ENCODE peak calls at places on chromosomes 2 and 18, in eight cellular contexts. J is stimulated activated CD4-positive, alpha-beta T cell treated with anti-CD3 and anti-CD28 coated beads, TNF-alpha, amount 100 ng/mL, for 4 hours; O is progenitor cell of endocrine pancreas; V is GM12891; X is RWPE1; F is ELR; Z is left kidney; H is AG04449. K is an unnamed sample.

GRCh38 chr2:240812301-240812680 is 7.7 kb downstream of the KIF1A start:
- DNase-seq in J (no peak), O (peak; percentile 7), V (no peak), X (no peak), F (no peak), Z (no peak), H (no peak), K (no peak)

GRCh38 chr2:86038291-86039081 is 67.2 kb downstream of the POLR1A start:
- DNase-seq in J (no peak), O (no peak), V (no peak), X (no peak), F (peak; percentile 28), Z (peak; percentile 63), H (no peak), K (no peak)

GRCh38 chr2:237797253-237797652 is 1.3 kb upstream of the RBM44 start:
- DNase-seq in J (no peak), O (no peak), V (no peak), X (no peak), F (no peak), Z (no peak), H (no peak), K (no peak)

GRCh38 chr18:37322497-37323035 is 243.0 kb downstream of the CELF4 start:
- DNase-seq in J (no peak), O (no peak), V (peak; percentile 67), X (peak; percentile 23), F (peak; percentile 45), Z (peak; percentile 85), H (no peak), K (no peak)

GRCh38 chr2:188078544-188078943 is 213.1 kb upstream of the GULP1 start:
- DNase-seq in J (no peak), O (no peak), V (no peak), X (no peak), F (no peak), Z (no peak), H (no peak), K (no peak)

GRCh38 chr2:53036196-53036595 is 731.4 kb upstream of the CHAC2 start:
- DNase-seq in J (no peak), O (no peak), V (no peak), X (no peak), F (peak; percentile 32), Z (no peak), H (peak; percentile 83), K (no peak)

GRCh38 chr2:171084128-171084527 is 76.6 kb downstream of the TLK1 start:
- DNase-seq in J (no peak), O (no peak), V (no peak), X (no peak), F (no peak), Z (no peak), H (no peak), K (no peak)

GRCh38 chr2:133598769-133599168 is 30.5 kb upstream of the NCKAP5 start:
- DNase-seq in J (no peak), O (no peak), V (no peak), X (no peak), F (no peak), Z (no peak), H (no peak), K (no peak)

GRCh38 chr2:47907097-47907781 is 941 bp upstream of the FBXO11 start:
- DNase-seq in J (no peak), O (no peak), V (no peak), X (no peak), F (peak; percentile 23), Z (peak; percentile 36), H (no peak), K (no peak)